ENCODE peak calls at places on chromosomes 16 and 17, in five cellular contexts. Z is neuronal stem cell, I is left ventricle myocardium inferior, W is gastrocnemius medialis, J is heart right ventricle. V is an unnamed sample. For H3K4me1, the result is how much of the 10 kb centered on the place peaks cover.

GRCh38 chr16:2295056-2295798 is 27.3 kb upstream of the RNPS1 start:
- DNase-seq in Z (no peak), I (no peak), J (no peak), W (no peak), V (no peak)

GRCh38 chr17:54626146-54626703 is 274.4 kb upstream of the TOM1L1 start:
- DNase-seq in Z (peak), W (no peak), J (no peak), I (no peak), V (no peak)

GRCh38 chr16:48114410-48114809 is 41.4 kb downstream of the ABCC12 start:
- DNase-seq in J (no peak), I (no peak), W (no peak), Z (no peak), V (no peak)

GRCh38 chr17:38789185-38789584 is 10.2 kb downstream of the PIP4K2B start:
- DNase-seq in J (no peak), I (no peak), Z (peak), W (no peak), V (no peak)

GRCh38 chr16:24497405-24497804 is 42.0 kb upstream of the RBBP6 start:
- DNase-seq in Z (no peak), W (no peak), J (no peak), I (no peak), V (no peak)

GRCh38 chr17:72403713-72404209 is 282.9 kb downstream of the SOX9 start:
- DNase-seq in W (no peak), Z (no peak), I (no peak), J (no peak), V (no peak)

GRCh38 chr17:44345497-44346026 is 460 bp downstream of the GRN start:
- DNase-seq in W (peak), J (peak), I (no peak), Z (peak), V (no peak)

GRCh38 chr17:37043201-37043600 is 94.4 kb downstream of the AATF start:
- DNase-seq in Z (no peak), W (no peak), J (no peak), I (no peak), V (no peak)

GRCh38 chr17:82486186-82487084 is 27.9 kb downstream of the NARF start:
- DNase-seq in Z (no peak), W (no peak), I (no peak), J (no peak), V (no peak)

GRCh38 chr17:38742431-38743308 is 5.5 kb downstream of the PCGF2 start:
- DNase-seq in Z (no peak), I (no peak), W (no peak), J (peak), V (peak)

GRCh38 chr16:85557083-85557975 is 55.8 kb upstream of the GSE1 start:
- DNase-seq in I (no peak), J (no peak), Z (no peak), W (no peak), V (no peak)

GRCh38 chr16:17365211-17365541 is 105.6 kb downstream of the XYLT1 start:
- DNase-seq in I (no peak), W (no peak), J (no peak), Z (no peak), V (no peak)

GRCh38 chr17:44191389-44191788 is 4.6 kb downstream of the TMUB2 start:
- DNase-seq in J (no peak), W (no peak), Z (no peak), I (no peak), V (no peak)

GRCh38 chr17:47948706-47949196 is 7.4 kb downstream of the PNPO start:
- DNase-seq in Z (no peak), I (no peak), W (peak), J (no peak), V (no peak)

GRCh38 chr16:67248401-67249177 is at the start of gene SLC9A5:
- DNase-seq in J (no peak), I (peak), Z (no peak), W (no peak), V (peak)

GRCh38 chr16:67883146-67883871 is 1.4 kb upstream of the NRN1L start:
- DNase-seq in I (no peak), J (no peak), W (no peak), Z (no peak), V (no peak)

GRCh38 chr16:71878911-71879310 is 5.1 kb downstream of the ZNF821 start:
- DNase-seq in I (no peak), J (no peak), W (no peak), Z (no peak), V (no peak)

GRCh38 chr17:79945591-79946255 is 89.9 kb downstream of the TBC1D16 start:
- DNase-seq in I (peak), W (no peak), J (no peak), Z (no peak), V (peak)

GRCh38 chr17:33596904-33597303 is 303.8 kb upstream of the ASIC2 start:
- DNase-seq in J (no peak), I (no peak), W (no peak), Z (no peak), V (no peak)

GRCh38 chr17:73371285-73371684 is 59.5 kb upstream of the CDC42EP4 start:
- DNase-seq in J (no peak), W (no peak), Z (no peak), I (no peak), V (no peak)

GRCh38 chr16:66459878-66460277 is 32.8 kb downstream of the BEAN1 start:
- DNase-seq in J (no peak), Z (no peak), I (no peak), W (no peak), V (peak)

GRCh38 chr16:84360170-84360569 is 8.2 kb upstream of the ATP2C2 start:
- DNase-seq in Z (no peak), J (no peak), W (no peak), I (no peak), V (no peak)

GRCh38 chr16:50309527-50310307 is 43.4 kb downstream of the ADCY7 start:
- DNase-seq in Z (no peak), I (no peak), J (no peak), W (no peak), V (peak)

DNA sequence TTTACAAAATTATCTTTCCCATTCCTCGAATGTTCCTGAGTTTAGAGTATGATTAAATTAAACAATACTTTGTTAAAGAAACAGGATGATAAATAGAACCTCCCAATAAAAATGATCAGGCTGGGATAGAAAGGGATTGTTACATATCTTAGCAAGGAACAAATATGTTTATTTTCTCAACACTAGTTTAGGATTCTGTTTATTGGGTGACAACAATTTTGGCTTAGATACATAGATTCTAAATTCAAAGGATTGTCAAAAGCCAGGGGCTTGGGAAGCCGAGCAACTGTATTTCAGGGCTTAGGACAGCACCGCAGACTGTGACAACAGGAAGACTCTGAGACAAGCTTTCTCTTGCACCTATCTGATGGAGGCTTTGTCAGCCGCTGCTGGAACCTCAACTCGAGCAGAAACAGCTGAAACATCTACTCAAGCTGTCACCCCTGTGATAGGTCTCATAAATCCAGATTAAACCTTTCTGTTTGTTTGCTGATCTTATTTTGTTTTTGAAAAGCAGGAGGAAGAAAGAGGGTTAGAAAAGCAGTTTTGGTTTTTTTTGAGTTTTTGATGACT is 562.8 kb upstream of the ZFHX3 start:
- DNase-seq in Z (no peak), J (no peak), I (no peak), W (no peak), V (no peak)
- H3K4me1 ChIP-seq in Z (under half), J (under half), I (under half), W (under half), V (under half)

DNA sequence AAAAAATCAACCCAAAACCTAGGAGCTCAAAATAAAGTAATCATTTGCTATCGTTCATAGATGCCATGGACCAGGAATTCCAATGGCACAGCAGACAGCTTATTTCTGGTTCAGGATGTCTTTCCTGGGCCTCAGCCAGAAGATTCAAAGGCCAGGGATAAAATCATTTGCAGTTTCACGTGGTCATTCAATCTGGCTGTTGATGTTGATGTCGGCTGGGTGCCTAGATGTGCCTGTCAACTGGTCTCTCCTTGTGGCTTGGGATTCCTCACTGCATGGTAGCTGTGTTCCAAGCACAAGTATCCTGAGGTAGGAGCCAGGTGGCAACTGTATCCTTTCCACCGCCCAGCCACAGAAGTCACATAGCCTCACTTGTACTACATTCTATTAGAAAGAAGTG is 10.7 kb upstream of the EPX start:
- DNase-seq in W (no peak), Z (no peak), J (no peak), I (no peak), V (no peak)
- H3K4me1 ChIP-seq in W (under half), Z (under half), J (under half), I (under half), V (under half)

GRCh38 chr16:89304941-89305705 is 87.6 kb downstream of the ZNF778 start:
- DNase-seq in Z (no peak), I (no peak), W (no peak), J (no peak), V (no peak)

GRCh38 chr16:89304181-89304851 is 86.8 kb downstream of the ZNF778 start:
- DNase-seq in Z (no peak), W (no peak), I (no peak), J (no peak), V (no peak)

GRCh38 chr16:89300976-89301360 is 83.5 kb downstream of the ZNF778 start:
- DNase-seq in Z (no peak), W (no peak), I (no peak), J (no peak), V (no peak)

GRCh38 chr16:89300311-89300975 is 82.9 kb downstream of the ZNF778 start:
- DNase-seq in W (peak), Z (no peak), I (peak), J (no peak), V (peak)

DNA sequence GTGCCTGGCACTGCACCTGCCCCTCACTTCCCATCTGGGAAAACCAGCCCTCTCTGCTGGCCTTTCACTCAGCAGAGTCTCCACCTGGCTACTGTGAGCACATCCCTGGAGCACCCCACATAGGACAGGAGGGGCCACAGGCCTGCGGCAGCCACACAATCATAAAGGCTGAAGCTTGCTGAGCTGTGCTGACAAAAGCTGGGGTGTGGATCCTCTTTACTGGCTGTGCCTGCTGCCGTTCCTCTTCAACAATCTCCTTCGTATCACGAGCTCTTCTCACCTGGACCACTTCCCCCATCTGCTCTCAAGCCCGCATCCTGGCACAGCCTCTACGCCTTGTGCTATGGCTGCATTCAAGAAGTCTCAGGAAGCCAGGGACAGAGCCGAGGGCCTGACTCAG is 86.1 kb downstream of the ZNF778 start:
- DNase-seq in Z (no peak), W (no peak), I (no peak), J (no peak), V (no peak)
- H3K4me1 ChIP-seq in Z (under half), W (under half), I (under half), J (under half), V (under half)

GRCh38 chr17:6215071-6216035 is 145.2 kb downstream of the WSCD1 start:
- DNase-seq in J (no peak), Z (no peak), W (no peak), I (no peak), V (no peak)
- H3K4me1 ChIP-seq in J (under half), Z (under half), W (under half), I (under half), V (under half)

GRCh38 chr16:56931769-56932587 is at the start of gene HERPUD1:
- DNase-seq in W (peak), I (peak), J (peak), Z (peak), V (peak)

GRCh38 chr16:56927471-56927870 is 4.5 kb upstream of the HERPUD1 start:
- DNase-seq in W (no peak), J (no peak), I (no peak), Z (no peak), V (no peak)

GRCh38 chr16:56931253-56931768 is 631 bp upstream of the HERPUD1 start:
- DNase-seq in I (no peak), W (no peak), Z (no peak), J (peak), V (no peak)

GRCh38 chr16:56930516-56931252 is 1.3 kb upstream of the HERPUD1 start:
- DNase-seq in W (no peak), J (no peak), I (no peak), Z (no peak), V (peak)

DNA sequence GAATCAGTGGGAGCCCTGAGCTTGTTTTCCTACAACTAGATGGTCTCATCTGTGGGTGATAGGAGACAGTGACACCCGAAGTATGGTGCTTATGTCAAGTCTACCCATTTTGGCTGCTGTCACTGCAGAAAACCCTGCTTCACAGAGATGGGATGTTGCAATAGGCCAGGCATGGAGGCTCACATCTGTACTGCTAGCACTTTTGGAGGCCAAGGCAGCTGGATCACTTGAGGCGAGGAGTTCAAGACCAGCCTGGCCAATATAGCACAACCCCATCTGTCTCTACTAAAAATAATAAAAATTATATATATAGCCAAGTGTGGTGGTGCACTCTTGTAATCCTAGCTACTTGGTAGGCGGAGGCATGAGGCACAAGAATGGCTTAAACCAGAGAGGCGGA is 2.3 kb upstream of the HERPUD1 start:
- DNase-seq in Z (no peak), W (no peak), J (no peak), I (no peak), V (peak)
- H3K4me1 ChIP-seq in Z (under half), W (under half), J (under half), I (under half), V (under half)

GRCh38 chr17:35460354-35460851 is 11.8 kb upstream of the SLFN13 start:
- DNase-seq in I (peak), Z (peak), W (no peak), J (peak), V (no peak)
- H3K4me1 ChIP-seq in I (under half), Z (under half), W (under half), J (under half), V (under half)

GRCh38 chr17:3027786-3028532 is 35.4 kb downstream of the OR1D5 start:
- DNase-seq in I (no peak), Z (no peak), J (no peak), W (no peak), V (no peak)

GRCh38 chr17:3026125-3026855 is 37.1 kb downstream of the OR1D5 start:
- DNase-seq in Z (no peak), W (no peak), I (no peak), J (no peak), V (no peak)

GRCh38 chr17:3026856-3027751 is 36.3 kb downstream of the OR1D5 start:
- DNase-seq in I (no peak), Z (no peak), W (no peak), J (no peak), V (no peak)

GRCh38 chr17:3030096-3030495 is 33.3 kb downstream of the OR1D5 start:
- DNase-seq in Z (no peak), J (peak), I (no peak), W (no peak), V (no peak)

DNA sequence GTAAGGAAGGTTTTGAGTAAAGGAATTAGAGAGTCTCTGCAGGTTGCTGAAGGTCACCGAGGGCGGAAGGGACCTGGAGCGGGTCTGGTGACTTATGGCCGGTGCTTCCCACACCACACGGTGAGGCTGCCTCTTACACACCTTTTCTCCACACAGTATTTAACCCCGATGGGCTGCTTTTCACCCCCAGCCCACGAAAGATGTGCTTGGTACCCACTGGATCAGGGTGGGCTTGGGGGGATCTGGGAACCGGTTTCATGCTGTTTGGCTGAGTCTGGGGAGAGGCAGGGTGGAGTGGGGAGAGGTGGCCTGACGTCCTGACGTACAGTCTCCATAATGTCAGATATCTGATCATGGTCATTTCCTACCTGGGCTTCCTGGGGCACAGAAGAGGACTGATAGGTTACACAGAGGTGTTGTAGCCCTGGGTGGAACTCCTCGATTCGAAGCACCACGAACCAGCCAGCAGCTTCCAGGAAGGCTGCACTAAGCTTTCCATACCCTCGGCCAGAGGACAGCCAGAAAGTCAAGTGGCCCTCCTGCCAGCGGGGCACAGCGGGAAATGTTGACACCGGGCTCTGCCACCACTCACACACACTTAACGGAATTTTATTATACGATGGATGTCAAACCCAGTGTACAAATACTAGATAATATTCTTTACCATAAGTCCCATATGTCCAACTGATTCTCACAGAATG is 34.0 kb downstream of the OR1D5 start:
- DNase-seq in Z (no peak), W (no peak), I (peak), J (peak), V (no peak)
- H3K4me1 ChIP-seq in Z (under half), W (under half), I (half or more), J (under half), V (under half)

DNA sequence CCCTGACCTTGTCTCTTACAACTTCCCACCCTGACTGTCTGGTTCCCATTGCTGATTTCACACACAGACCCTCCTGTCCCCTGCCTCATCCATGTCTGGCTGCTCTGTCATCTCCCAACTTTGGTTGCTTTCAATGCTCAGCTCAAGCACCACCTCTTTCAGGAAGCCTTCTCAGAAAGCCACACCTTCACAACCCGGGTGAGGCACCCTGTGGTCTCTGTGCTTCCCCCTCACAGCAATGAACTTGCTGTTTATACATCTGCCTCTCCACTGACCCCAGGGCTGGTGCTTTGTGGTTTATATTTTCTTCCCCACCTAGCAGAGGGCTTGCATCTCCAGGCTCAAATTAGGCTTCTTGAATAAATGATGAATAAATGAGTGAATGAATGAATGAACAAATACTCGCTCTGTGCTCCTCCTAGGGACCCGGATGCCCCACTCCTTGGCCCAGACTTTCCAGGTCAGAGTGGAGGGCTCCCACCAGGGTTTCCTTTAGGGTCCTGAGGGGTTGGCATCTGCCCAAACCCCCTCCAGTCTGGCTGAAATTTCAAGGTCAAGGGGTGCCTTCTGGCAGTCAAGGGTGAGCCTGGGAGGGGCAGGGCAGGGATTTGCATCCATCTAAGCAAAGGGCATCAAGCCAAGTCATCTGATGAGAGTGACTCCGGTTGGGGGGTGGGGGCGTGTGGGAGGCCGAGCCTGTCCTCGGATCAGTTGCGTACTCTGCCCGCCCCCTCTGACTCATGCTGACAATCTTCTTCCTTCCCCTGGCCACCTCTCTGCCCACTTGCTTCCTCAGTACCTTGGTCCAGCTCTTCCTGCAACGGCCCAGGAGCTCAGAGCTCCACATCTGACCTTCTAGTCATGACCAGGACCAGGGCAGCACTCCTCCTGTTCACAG is at the start of gene ITGAX:
- DNase-seq in J (peak), W (peak), I (peak), Z (no peak), V (no peak)
- H3K4me1 ChIP-seq in J (under half), W (under half), I (under half), Z (under half), V (under half)

DNA sequence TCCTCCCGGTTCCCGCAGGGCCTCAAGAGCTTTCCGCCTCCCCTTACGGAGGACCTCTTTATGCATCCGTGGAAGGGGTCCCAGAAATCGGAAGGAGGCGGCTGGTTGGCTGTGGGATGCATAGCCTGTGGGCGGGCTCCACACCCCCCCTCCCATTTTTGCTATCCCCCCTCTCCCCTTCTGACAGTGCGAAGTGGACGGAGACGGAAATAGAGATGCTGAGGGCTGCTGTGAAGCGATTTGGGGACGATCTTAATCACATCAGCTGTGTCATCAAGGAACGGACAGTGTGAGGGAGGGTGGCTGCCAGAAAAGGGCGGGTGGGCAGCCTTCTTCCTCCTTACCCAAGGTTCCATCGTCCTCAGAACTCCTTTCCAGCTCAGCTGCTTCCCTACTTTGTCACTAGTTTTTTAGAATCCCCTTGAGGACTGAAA is 3.2 kb downstream of the RNASEK start:
- DNase-seq in I (no peak), Z (no peak), W (no peak), J (no peak), V (no peak)
- H3K4me1 ChIP-seq in I (half or more), Z (under half), W (half or more), J (half or more), V (half or more)